ENCODE peak calls at places on chromosome 15, in five cellular contexts. J is right lobe of liver, B is mammary epithelial cell, N is heart right ventricle, U is upper lobe of left lung. Y is an unnamed sample.

GRCh38 chr15:50257924-50258323 is 7.6 kb downstream of the HDC start:
- DNase-seq in N (no peak), B (peak; percentile 35), U (no peak), J (no peak), Y (no peak)

GRCh38 chr15:78830514-78831228 is 19.4 kb upstream of the ADAMTS7 start:
- DNase-seq in J (peak; percentile 52), B (no peak), U (no peak), N (no peak), Y (no peak)

GRCh38 chr15:79653533-79653932 is 221.4 kb downstream of the MINAR1 start:
- DNase-seq in U (no peak), N (no peak), B (no peak), J (no peak), Y (no peak)

GRCh38 chr15:40927497-40928346 is 1.4 kb upstream of the DLL4 start:
- DNase-seq in U (no peak), N (no peak), J (no peak), B (no peak), Y (no peak)

GRCh38 chr15:65194826-65195541 is 9.8 kb upstream of the CLPX start:
- DNase-seq in B (no peak), U (no peak), N (no peak), J (no peak), Y (no peak)

GRCh38 chr15:99502661-99503060 is 63.1 kb upstream of the MEF2A start:
- DNase-seq in B (no peak), U (no peak), N (peak; percentile 0), J (no peak), Y (no peak)

GRCh38 chr15:75347222-75348033 is 589 bp downstream of the NEIL1 start:
- DNase-seq in U (peak; percentile 55), J (peak; percentile 81), B (no peak), N (peak; percentile 74), Y (peak; percentile 79)

GRCh38 chr15:33941279-33942063 is 26.8 kb upstream of the CHRM5 start:
- DNase-seq in N (no peak), J (no peak), B (no peak), U (no peak), Y (no peak)

GRCh38 chr15:68290715-68291114 is 13.2 kb downstream of the FEM1B start:
- DNase-seq in J (no peak), N (no peak), U (no peak), B (no peak), Y (no peak)

GRCh38 chr15:100109486-100110035 is 232.2 kb downstream of the ADAMTS17 start:
- DNase-seq in U (no peak), J (peak; percentile 35), N (no peak), B (no peak), Y (no peak)

GRCh38 chr15:90154861-90155626 is 46.1 kb upstream of the SEMA4B start:
- DNase-seq in B (peak; percentile 44), U (peak; percentile 58), N (no peak), J (peak; percentile 75), Y (no peak)

GRCh38 chr15:92638709-92639365 is 16.7 kb downstream of the FAM174B start:
- DNase-seq in N (no peak), B (no peak), J (no peak), U (no peak), Y (no peak)

GRCh38 chr15:84883916-84884781 is at the start of gene SLC28A1:
- DNase-seq in J (peak; percentile 91), N (no peak), B (no peak), U (no peak), Y (no peak)

GRCh38 chr15:35173444-35174118 is 88.5 kb upstream of the NANOGP8 start:
- DNase-seq in N (no peak), U (no peak), B (peak; percentile 5), J (no peak), Y (no peak)

GRCh38 chr15:88769161-88769971 is 33.9 kb upstream of the ACAN start:
- DNase-seq in N (no peak), J (no peak), U (no peak), B (peak; percentile 25), Y (no peak)

GRCh38 chr15:85754993-85755392 is 39.7 kb downstream of the KLHL25 start:
- DNase-seq in U (no peak), N (peak; percentile 63), B (no peak), J (peak; percentile 67), Y (peak; percentile 74)

GRCh38 chr15:72599855-72600464 is 54.5 kb upstream of the GOLGA6B start:
- DNase-seq in J (no peak), B (peak; percentile 34), U (no peak), N (peak; percentile 32), Y (no peak)

GRCh38 chr15:83064859-83065258 is 2.2 kb downstream of the BTBD1 start:
- DNase-seq in B (peak; percentile 44), N (no peak), J (no peak), U (no peak), Y (no peak)

GRCh38 chr15:94298359-94298758 is 67.0 kb downstream of the MCTP2 start:
- DNase-seq in J (no peak), B (no peak), U (no peak), N (no peak), Y (no peak)

GRCh38 chr15:84633311-84634227 is 20.5 kb downstream of the WDR73 start:
- DNase-seq in B (peak; percentile 79), U (peak; percentile 83), N (peak; percentile 62), J (peak; percentile 82), Y (peak; percentile 86)

GRCh38 chr15:95620934-95621579 is 709.4 kb upstream of the NR2F2 start:
- DNase-seq in B (peak; percentile 12), J (no peak), U (no peak), N (no peak), Y (no peak)

GRCh38 chr15:28935316-28935715 is 49.5 kb downstream of the APBA2 start:
- DNase-seq in B (no peak), U (no peak), J (no peak), N (no peak), Y (no peak)

GRCh38 chr15:82571722-82572222 is 31.5 kb upstream of the RPS17 start:
- DNase-seq in U (peak; percentile 41), N (peak; percentile 64), B (peak; percentile 35), J (peak; percentile 54), Y (peak; percentile 80)

DNA sequence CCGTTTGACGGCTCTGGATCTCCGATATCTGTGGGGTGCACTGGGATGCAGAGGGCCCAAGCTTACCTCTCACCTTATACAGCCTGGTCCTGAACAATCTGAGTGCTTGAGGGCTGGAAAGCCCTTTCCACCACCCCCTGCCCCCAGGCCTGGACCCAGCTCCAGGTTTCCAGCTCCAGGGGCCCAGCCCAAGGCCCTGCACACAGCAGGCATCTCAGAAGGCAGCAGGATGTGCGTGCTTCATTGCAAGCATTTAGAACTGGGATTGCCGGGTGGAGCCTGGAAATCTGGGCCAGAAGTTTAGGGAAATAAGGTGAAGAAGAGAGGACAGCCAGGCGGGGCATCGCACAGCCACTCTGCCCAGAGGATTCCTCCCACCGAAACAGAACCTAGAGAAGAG is 25.6 kb downstream of the CCDC33 start:
- DNase-seq in J (no peak), U (no peak), N (no peak), B (no peak), Y (no peak)
- H3K27me3 ChIP-seq in J (no peaks in the 10 kb centered on the region), U (no peaks in the 10 kb centered on the region), N (peaks cover 20% of the 10 kb centered on the region), B (no peaks in the 10 kb centered on the region), Y (peaks cover 81% of the 10 kb centered on the region)

DNA sequence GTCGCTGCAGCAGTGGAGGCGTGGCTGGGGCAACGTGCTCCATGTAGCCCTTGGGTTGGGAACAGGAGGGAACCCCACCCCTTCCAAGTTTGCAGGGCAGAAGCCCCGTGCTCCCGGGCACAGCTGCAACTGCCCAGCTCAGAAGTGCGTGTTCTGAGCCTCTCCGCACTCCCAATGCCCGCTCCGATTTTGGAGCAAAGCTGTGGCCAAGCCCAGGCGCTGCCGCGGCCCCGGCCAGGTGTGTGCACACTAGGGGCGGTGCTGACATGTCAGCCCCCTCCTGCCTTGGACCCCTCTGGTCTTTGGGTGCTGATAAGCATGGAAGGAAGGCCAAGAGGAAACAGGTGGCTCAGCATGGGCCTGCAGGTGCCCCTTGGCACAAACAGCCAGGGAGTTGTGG is 87.6 kb upstream of the TTBK2 start:
- DNase-seq in J (no peak), U (no peak), B (no peak), N (no peak), Y (no peak)
- H3K27ac ChIP-seq in J (no peak overlapping the region), U (no peak overlapping the region), B (no peak overlapping the region), N (no peak overlapping the region), Y (no peak overlapping the region)

DNA sequence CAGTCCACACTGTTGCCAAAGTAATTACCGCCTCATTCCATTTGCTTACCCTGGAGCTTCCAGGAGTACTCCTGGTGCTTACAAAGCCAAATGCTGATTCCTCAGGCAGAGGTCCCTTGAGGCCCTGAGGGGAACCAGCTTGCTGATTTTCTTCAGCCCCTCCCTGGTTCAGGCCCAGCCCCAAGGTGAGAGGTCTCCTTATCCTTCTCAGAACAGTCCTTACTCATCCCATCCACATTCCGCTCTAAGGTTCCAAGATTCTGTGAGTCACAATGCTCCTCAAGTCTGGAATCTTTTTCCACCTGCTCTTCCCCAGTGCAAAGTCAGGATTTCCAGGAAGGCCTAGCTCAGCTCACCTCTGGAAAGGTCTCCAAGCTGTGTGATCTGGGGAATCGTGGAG is 1.8 kb upstream of the ATP10A start:
- DNase-seq in U (no peak), J (no peak), N (no peak), B (no peak), Y (no peak)
- H3K27me3 ChIP-seq in U (no peaks in the 10 kb centered on the region), J (no peaks in the 10 kb centered on the region), N (peaks cover 13% of the 10 kb centered on the region), B (peaks cover 7% of the 10 kb centered on the region), Y (no peaks in the 10 kb centered on the region)

GRCh38 chr15:58552505-58553364 is 120.9 kb downstream of the LIPC start:
- DNase-seq in N (no peak), J (no peak), B (no peak), U (no peak), Y (no peak)
- H3K27ac ChIP-seq in N (no peak overlapping the region), J (no peak overlapping the region), B (no peak overlapping the region), U (no peak overlapping the region), Y (no peak overlapping the region)

GRCh38 chr15:38699633-38700230 is 135.1 kb upstream of the RASGRP1 start:
- DNase-seq in N (peak; percentile 55), J (no peak), B (peak; percentile 45), U (peak; percentile 49), Y (peak; percentile 68)
- H3K27me3 ChIP-seq in N (no peaks in the 10 kb centered on the region), J (no peaks in the 10 kb centered on the region), B (no peaks in the 10 kb centered on the region), U (no peaks in the 10 kb centered on the region), Y (no peaks in the 10 kb centered on the region)